ENCODE peak calls at places on chromosomes 16 and 17, in eight cellular contexts. P, G, S, Z, B, O, W and Q are unnamed samples.

GRCh38 chr16:53785044-53785443 is 81.1 kb downstream of the FTO start:
- DNase-seq in Z (no peak), P (no peak), O (no peak), B (no peak), G (peak; percentile 52), W (peak; percentile 32), S (no peak), Q (no peak)

GRCh38 chr17:54172654-54173316 is 350.1 kb downstream of the KIF2B start:
- DNase-seq in S (peak; percentile 3), O (no peak), W (peak; percentile 9), P (no peak), Z (no peak), G (peak; percentile 39), B (no peak), Q (no peak)

GRCh38 chr16:54507091-54507490 is 220.5 kb upstream of the IRX3 start:
- DNase-seq in G (no peak), P (no peak), S (no peak), O (no peak), Z (no peak), B (no peak), W (peak; percentile 65), Q (no peak)

GRCh38 chr17:67054011-67054591 is 9.7 kb downstream of the CACNG1 start:
- DNase-seq in W (no peak), P (no peak), S (no peak), G (no peak), Z (no peak), O (no peak), B (no peak), Q (no peak)

GRCh38 chr16:85935957-85936760 is 37.2 kb downstream of the IRF8 start:
- DNase-seq in G (no peak), Z (no peak), S (no peak), B (no peak), O (no peak), W (no peak), P (peak; percentile 82), Q (no peak)

GRCh38 chr16:3597226-3597625 is 14.2 kb downstream of the SLX4 start:
- DNase-seq in B (no peak), P (no peak), Z (no peak), O (no peak), W (no peak), S (no peak), G (no peak), Q (peak; percentile 66)

GRCh38 chr16:87505834-87506233 is 13.0 kb upstream of the ZCCHC14 start:
- DNase-seq in P (no peak), W (no peak), Z (no peak), B (no peak), G (no peak), S (no peak), O (no peak), Q (no peak)

GRCh38 chr17:66459811-66460270 is 157.4 kb downstream of the PRKCA start:
- DNase-seq in Z (peak; percentile 88), B (no peak), W (peak; percentile 99), O (no peak), G (peak; percentile 99), P (no peak), S (peak; percentile 88), Q (no peak)

GRCh38 chr17:37598145-37598544 is 11.1 kb downstream of the SYNRG start:
- DNase-seq in G (no peak), S (no peak), P (no peak), B (no peak), Z (no peak), W (no peak), O (no peak), Q (no peak)

GRCh38 chr17:1180958-1181768 is 1.4 kb upstream of the ABR start:
- DNase-seq in W (no peak), G (no peak), B (no peak), Z (no peak), O (no peak), S (no peak), P (peak; percentile 84), Q (no peak)

GRCh38 chr16:89173629-89173921 is 2.0 kb downstream of the CDH15 start:
- DNase-seq in W (no peak), P (no peak), O (no peak), B (no peak), S (no peak), Z (no peak), G (no peak), Q (no peak)

GRCh38 chr17:46796524-46796923 is 22.0 kb downstream of the WNT3 start:
- DNase-seq in O (no peak), S (no peak), Z (no peak), W (no peak), B (no peak), P (no peak), G (no peak), Q (no peak)

GRCh38 chr16:87681990-87682570 is 79.8 kb downstream of the JPH3 start:
- DNase-seq in O (no peak), P (no peak), G (peak; percentile 74), B (no peak), Z (peak; percentile 16), W (peak; percentile 79), S (no peak), Q (no peak)

GRCh38 chr17:82864721-82865240 is 25.0 kb upstream of the ZNF750 start:
- DNase-seq in W (no peak), B (no peak), Z (no peak), G (no peak), O (no peak), S (no peak), P (peak; percentile 48), Q (no peak)

GRCh38 chr16:81635336-81635947 is 143.6 kb upstream of the PLCG2 start:
- DNase-seq in O (no peak), Z (no peak), G (no peak), S (no peak), B (no peak), W (no peak), P (no peak), Q (no peak)

GRCh38 chr17:19566176-19566575 is 32.5 kb downstream of the SLC47A1 start:
- DNase-seq in B (no peak), S (no peak), P (no peak), Z (no peak), O (no peak), W (no peak), G (no peak), Q (no peak)

GRCh38 chr17:34201225-34201624 is 53.9 kb upstream of the CCL2 start:
- DNase-seq in G (peak; percentile 60), B (no peak), O (no peak), P (no peak), Z (no peak), W (no peak), S (no peak), Q (no peak)

DNA sequence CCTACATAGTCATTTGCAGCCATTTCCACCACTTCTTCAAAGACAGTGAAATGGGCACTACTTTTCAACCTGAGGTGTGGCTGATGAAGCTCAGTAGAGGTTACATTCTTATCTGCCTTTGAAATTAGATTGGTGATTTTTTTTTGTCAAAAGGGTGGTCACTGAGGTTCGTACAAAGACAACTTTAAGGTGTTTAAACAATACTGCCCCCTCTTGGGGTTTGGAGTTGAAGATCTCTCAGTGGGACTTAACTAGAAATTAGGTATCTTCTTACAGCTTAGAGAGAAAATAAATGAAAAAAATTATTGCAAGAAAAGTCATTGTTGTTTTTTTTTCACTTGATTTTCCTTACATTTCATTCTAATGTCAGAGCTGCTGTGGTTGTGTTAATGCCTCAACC is 713.2 kb downstream of the CDH11 start:
- DNase-seq in W (no peak), Z (no peak), P (no peak), O (no peak), G (no peak), S (no peak), B (no peak), Q (no peak)
- TF ChIP-seq CTCF in W (no peak), Z (no peak), P (no peak), O (no peak), G (no peak), S (no peak), B (no peak), Q (peak; percentile 52)

GRCh38 chr17:9928601-9929341 is 23.7 kb upstream of the RCVRN start:
- DNase-seq in B (no peak), Z (peak; percentile 17), P (no peak), O (no peak), G (peak; percentile 63), W (peak; percentile 37), S (peak; percentile 59), Q (no peak)
- TF ChIP-seq CTCF in B (no peak), Z (peak; percentile 57), P (peak; percentile 35), O (peak; percentile 15), G (peak; percentile 49), W (peak; percentile 36), S (peak; percentile 19), Q (peak; percentile 86)

GRCh38 chr16:49779979-49780378 is 75.9 kb downstream of the ZNF423 start:
- DNase-seq in G (no peak), P (no peak), Z (no peak), O (no peak), S (no peak), B (no peak), W (no peak), Q (no peak)

GRCh38 chr16:49782405-49782804 is 73.5 kb downstream of the ZNF423 start:
- DNase-seq in O (no peak), P (no peak), Z (no peak), G (no peak), B (no peak), S (no peak), W (no peak), Q (no peak)

GRCh38 chr16:49780436-49780835 is 75.5 kb downstream of the ZNF423 start:
- DNase-seq in G (no peak), W (no peak), O (no peak), Z (no peak), B (no peak), P (no peak), S (no peak), Q (no peak)

GRCh38 chr16:49778202-49778601 is 77.7 kb downstream of the ZNF423 start:
- DNase-seq in G (no peak), Z (no peak), B (no peak), W (no peak), P (no peak), O (no peak), S (no peak), Q (no peak)

DNA sequence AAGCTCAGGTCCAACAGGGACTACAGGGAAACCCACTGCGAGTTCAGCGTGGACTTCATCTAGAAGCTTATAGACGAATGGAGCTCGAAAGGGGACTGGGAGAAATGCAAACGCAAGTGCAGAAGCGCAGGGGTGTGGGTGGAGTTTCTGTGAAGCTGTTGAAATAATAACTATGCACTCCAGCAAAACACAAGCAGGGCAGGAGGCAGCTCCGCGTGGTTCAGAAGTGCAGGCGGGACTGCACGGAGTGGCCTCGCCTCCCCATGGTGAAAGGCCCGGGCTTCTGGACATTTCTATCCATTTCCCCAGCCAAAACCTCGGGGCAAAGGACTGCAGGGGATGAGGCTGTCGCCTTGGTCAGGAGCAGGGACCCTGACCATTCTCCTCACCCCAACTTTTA is 74.5 kb downstream of the ZNF423 start:
- DNase-seq in W (peak; percentile 4), Z (no peak), G (no peak), O (no peak), S (no peak), P (no peak), B (no peak), Q (no peak)
- TF ChIP-seq CTCF in W (no peak), Z (no peak), G (no peak), O (no peak), S (no peak), P (no peak), B (no peak), Q (no peak)

DNA sequence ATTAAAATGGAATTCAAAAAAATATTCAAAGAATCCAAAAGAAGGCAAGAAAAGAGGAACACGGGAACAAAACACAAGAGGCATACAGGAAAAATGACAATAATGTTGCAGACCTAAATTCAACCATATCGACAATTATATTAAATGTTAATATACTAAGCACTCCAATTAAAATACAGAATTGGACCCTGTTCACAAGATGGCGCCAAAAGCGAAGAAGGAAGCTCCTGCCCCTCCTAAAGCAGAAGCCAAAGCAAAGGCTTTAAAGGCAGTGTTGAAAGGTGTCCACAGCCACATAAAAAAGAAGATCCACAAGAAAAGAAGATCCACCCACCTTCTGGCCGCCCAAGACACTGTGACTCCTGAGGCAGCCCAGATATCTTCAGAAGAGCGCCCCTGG is 6.3 kb upstream of the XAF1 start:
- DNase-seq in P (no peak), B (no peak), O (no peak), Z (no peak), W (peak; percentile 16), G (peak; percentile 47), S (no peak), Q (no peak)
- TF ChIP-seq CTCF in P (no peak), B (no peak), O (no peak), Z (no peak), W (no peak), G (no peak), S (no peak), Q (no peak)